ENCODE peak calls at places on chromosomes 2 and 18, in seven cellular contexts. One of them, this sample, is unnamed. For H3K27me3, the result is how much of the 10 kb centered on the place peaks cover.

GRCh38 chr2:24049485-24050021 is at the start of gene FKBP1B:
- DNase-seq in AG04450: no peak
- DNase-seq in transverse colon: peak
- DNase-seq in WERI-Rb-1: no peak
- DNase-seq in HL-60: no peak
- DNase-seq in IMR-90: peak
- DNase-seq in endothelial cell of umbilical vein: peak
- DNase-seq in this sample: peak

GRCh38 chr2:25281581-25281980 is 60.1 kb downstream of the DNMT3A start:
- DNase-seq in transverse colon: no peak
- DNase-seq in endothelial cell of umbilical vein: no peak
- DNase-seq in WERI-Rb-1: no peak
- DNase-seq in HL-60: no peak
- DNase-seq in AG04450: no peak
- DNase-seq in IMR-90: no peak
- DNase-seq in this sample: no peak

GRCh38 chr2:158772306-158773078 is 22.6 kb upstream of the DAPL1 start:
- DNase-seq in IMR-90: no peak
- DNase-seq in HL-60: no peak
- DNase-seq in endothelial cell of umbilical vein: no peak
- DNase-seq in transverse colon: no peak
- DNase-seq in AG04450: no peak
- DNase-seq in WERI-Rb-1: no peak
- DNase-seq in this sample: no peak

GRCh38 chr2:99656938-99657337 is 167.1 kb upstream of the REV1 start:
- DNase-seq in endothelial cell of umbilical vein: no peak
- DNase-seq in transverse colon: no peak
- DNase-seq in HL-60: no peak
- DNase-seq in WERI-Rb-1: peak
- DNase-seq in AG04450: no peak
- DNase-seq in IMR-90: no peak
- DNase-seq in this sample: no peak

GRCh38 chr18:24934231-24934932 is 417.6 kb downstream of the ZNF521 start:
- DNase-seq in transverse colon: no peak
- DNase-seq in AG04450: no peak
- DNase-seq in WERI-Rb-1: no peak
- DNase-seq in endothelial cell of umbilical vein: no peak
- DNase-seq in IMR-90: no peak
- DNase-seq in HL-60: no peak
- DNase-seq in this sample: no peak

GRCh38 chr18:47737198-47737830 is 193.1 kb downstream of the SMAD2 start:
- DNase-seq in AG04450: no peak
- DNase-seq in IMR-90: no peak
- DNase-seq in WERI-Rb-1: peak
- DNase-seq in endothelial cell of umbilical vein: no peak
- DNase-seq in HL-60: no peak
- DNase-seq in transverse colon: no peak
- DNase-seq in this sample: no peak

GRCh38 chr2:26629346-26629630 is 11.9 kb downstream of the CIB4 start:
- DNase-seq in WERI-Rb-1: no peak
- DNase-seq in AG04450: no peak
- DNase-seq in endothelial cell of umbilical vein: no peak
- DNase-seq in IMR-90: no peak
- DNase-seq in transverse colon: no peak
- DNase-seq in HL-60: no peak
- DNase-seq in this sample: no peak

GRCh38 chr2:30197570-30197969 is 33.8 kb upstream of the LBH start:
- DNase-seq in IMR-90: no peak
- DNase-seq in WERI-Rb-1: peak
- DNase-seq in HL-60: no peak
- DNase-seq in AG04450: no peak
- DNase-seq in endothelial cell of umbilical vein: no peak
- DNase-seq in transverse colon: no peak
- DNase-seq in this sample: no peak

GRCh38 chr2:217361491-217361890 is 501.6 kb upstream of the TNP1 start:
- DNase-seq in endothelial cell of umbilical vein: no peak
- DNase-seq in IMR-90: peak
- DNase-seq in WERI-Rb-1: no peak
- DNase-seq in transverse colon: no peak
- DNase-seq in HL-60: no peak
- DNase-seq in AG04450: no peak
- DNase-seq in this sample: no peak

GRCh38 chr2:200021449-200022114 is 66.2 kb downstream of the MAIP1 start:
- DNase-seq in HL-60: no peak
- DNase-seq in AG04450: no peak
- DNase-seq in transverse colon: no peak
- DNase-seq in WERI-Rb-1: no peak
- DNase-seq in IMR-90: no peak
- DNase-seq in endothelial cell of umbilical vein: no peak
- DNase-seq in this sample: no peak

GRCh38 chr2:134705861-134706586 is 12.8 kb downstream of the TMEM163 start:
- DNase-seq in IMR-90: no peak
- DNase-seq in WERI-Rb-1: no peak
- DNase-seq in AG04450: no peak
- DNase-seq in HL-60: no peak
- DNase-seq in endothelial cell of umbilical vein: no peak
- DNase-seq in transverse colon: no peak
- DNase-seq in this sample: no peak

GRCh38 chr2:45963816-45964215 is 312.3 kb downstream of the PRKCE start:
- DNase-seq in endothelial cell of umbilical vein: no peak
- DNase-seq in transverse colon: no peak
- DNase-seq in HL-60: no peak
- DNase-seq in WERI-Rb-1: no peak
- DNase-seq in AG04450: no peak
- DNase-seq in IMR-90: no peak
- DNase-seq in this sample: no peak

GRCh38 chr2:60925994-60926750 is 44.8 kb downstream of the REL start:
- DNase-seq in transverse colon: no peak
- DNase-seq in IMR-90: peak
- DNase-seq in WERI-Rb-1: no peak
- DNase-seq in HL-60: no peak
- DNase-seq in AG04450: peak
- DNase-seq in endothelial cell of umbilical vein: peak
- DNase-seq in this sample: no peak

GRCh38 chr18:21739604-21740473 is 753 bp upstream of the MIB1 start:
- DNase-seq in IMR-90: no peak
- DNase-seq in HL-60: peak
- DNase-seq in transverse colon: no peak
- DNase-seq in WERI-Rb-1: no peak
- DNase-seq in endothelial cell of umbilical vein: peak
- DNase-seq in AG04450: no peak
- DNase-seq in this sample: no peak

GRCh38 chr2:121539722-121540469 is 9.2 kb downstream of the RNU4ATAC start:
- DNase-seq in AG04450: no peak
- DNase-seq in HL-60: no peak
- DNase-seq in transverse colon: no peak
- DNase-seq in WERI-Rb-1: no peak
- DNase-seq in IMR-90: peak
- DNase-seq in endothelial cell of umbilical vein: no peak
- DNase-seq in this sample: no peak

GRCh38 chr18:54948350-54948837 is 10.9 kb downstream of the CCDC68 start:
- DNase-seq in IMR-90: peak
- DNase-seq in WERI-Rb-1: no peak
- DNase-seq in AG04450: no peak
- DNase-seq in endothelial cell of umbilical vein: no peak
- DNase-seq in HL-60: no peak
- DNase-seq in transverse colon: no peak
- DNase-seq in this sample: no peak

GRCh38 chr18:54949588-54949987 is 9.7 kb downstream of the CCDC68 start:
- DNase-seq in transverse colon: no peak
- DNase-seq in endothelial cell of umbilical vein: no peak
- DNase-seq in WERI-Rb-1: no peak
- DNase-seq in HL-60: no peak
- DNase-seq in IMR-90: no peak
- DNase-seq in AG04450: no peak
- DNase-seq in this sample: no peak

GRCh38 chr18:54947115-54947514 is 12.1 kb downstream of the CCDC68 start:
- DNase-seq in IMR-90: no peak
- DNase-seq in AG04450: no peak
- DNase-seq in endothelial cell of umbilical vein: peak
- DNase-seq in WERI-Rb-1: no peak
- DNase-seq in HL-60: no peak
- DNase-seq in transverse colon: peak
- DNase-seq in this sample: no peak

GRCh38 chr18:54946149-54946581 is 13.1 kb downstream of the CCDC68 start:
- DNase-seq in HL-60: peak
- DNase-seq in WERI-Rb-1: no peak
- DNase-seq in IMR-90: peak
- DNase-seq in endothelial cell of umbilical vein: peak
- DNase-seq in transverse colon: peak
- DNase-seq in AG04450: no peak
- DNase-seq in this sample: peak

DNA sequence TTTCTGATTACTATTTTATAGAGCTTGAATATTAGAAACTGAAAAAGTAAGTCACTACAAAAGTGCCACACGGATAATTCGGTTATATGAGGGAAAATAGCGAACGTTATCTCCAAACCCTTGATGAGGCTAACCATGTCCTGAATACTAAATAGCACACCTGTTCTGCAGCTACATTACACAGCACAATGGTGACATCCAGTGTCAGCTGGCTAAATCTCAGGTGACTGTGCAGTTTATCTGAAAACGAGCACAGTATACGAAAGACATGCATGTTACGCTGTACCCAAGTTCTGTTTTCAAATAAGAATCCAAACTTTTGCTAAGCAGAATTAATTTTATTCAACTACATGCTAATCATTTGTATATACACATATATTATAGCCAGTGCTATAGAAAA is 9.0 kb downstream of the CCDC68 start:
- DNase-seq in IMR-90: no peak
- DNase-seq in AG04450: no peak
- DNase-seq in transverse colon: no peak
- DNase-seq in HL-60: no peak
- DNase-seq in endothelial cell of umbilical vein: no peak
- DNase-seq in WERI-Rb-1: no peak
- DNase-seq in this sample: no peak
- TF ChIP-seq CTCF in IMR-90: no peak
- TF ChIP-seq CTCF in AG04450: no peak
- TF ChIP-seq CTCF in transverse colon: no peak
- TF ChIP-seq CTCF in HL-60: no peak
- TF ChIP-seq CTCF in endothelial cell of umbilical vein: no peak
- TF ChIP-seq CTCF in WERI-Rb-1: peak
- TF ChIP-seq CTCF in this sample: no peak

GRCh38 chr2:128314348-128315121 is 4.1 kb downstream of the HS6ST1 start:
- DNase-seq in endothelial cell of umbilical vein: no peak
- DNase-seq in transverse colon: no peak
- DNase-seq in AG04450: no peak
- DNase-seq in IMR-90: no peak
- DNase-seq in HL-60: no peak
- DNase-seq in WERI-Rb-1: no peak
- DNase-seq in this sample: no peak

GRCh38 chr2:128317186-128317897 is 1.3 kb downstream of the HS6ST1 start:
- DNase-seq in endothelial cell of umbilical vein: no peak
- DNase-seq in WERI-Rb-1: no peak
- DNase-seq in IMR-90: no peak
- DNase-seq in AG04450: no peak
- DNase-seq in transverse colon: peak
- DNase-seq in HL-60: peak
- DNase-seq in this sample: no peak

GRCh38 chr2:128315122-128315828 is 3.4 kb downstream of the HS6ST1 start:
- DNase-seq in transverse colon: no peak
- DNase-seq in WERI-Rb-1: no peak
- DNase-seq in AG04450: no peak
- DNase-seq in IMR-90: no peak
- DNase-seq in HL-60: no peak
- DNase-seq in endothelial cell of umbilical vein: no peak
- DNase-seq in this sample: no peak

GRCh38 chr2:128316777-128317185 is 1.9 kb downstream of the HS6ST1 start:
- DNase-seq in AG04450: no peak
- DNase-seq in endothelial cell of umbilical vein: no peak
- DNase-seq in IMR-90: no peak
- DNase-seq in transverse colon: no peak
- DNase-seq in WERI-Rb-1: no peak
- DNase-seq in HL-60: no peak
- DNase-seq in this sample: no peak

GRCh38 chr2:128315829-128316776 is 2.6 kb downstream of the HS6ST1 start:
- DNase-seq in HL-60: no peak
- DNase-seq in AG04450: no peak
- DNase-seq in WERI-Rb-1: no peak
- DNase-seq in endothelial cell of umbilical vein: no peak
- DNase-seq in IMR-90: peak
- DNase-seq in transverse colon: no peak
- DNase-seq in this sample: no peak
- H3K27me3 ChIP-seq in HL-60: under half
- H3K27me3 ChIP-seq in AG04450: under half
- H3K27me3 ChIP-seq in WERI-Rb-1: under half
- H3K27me3 ChIP-seq in endothelial cell of umbilical vein: under half
- H3K27me3 ChIP-seq in IMR-90: under half
- H3K27me3 ChIP-seq in transverse colon: under half
- H3K27me3 ChIP-seq in this sample: under half

DNA sequence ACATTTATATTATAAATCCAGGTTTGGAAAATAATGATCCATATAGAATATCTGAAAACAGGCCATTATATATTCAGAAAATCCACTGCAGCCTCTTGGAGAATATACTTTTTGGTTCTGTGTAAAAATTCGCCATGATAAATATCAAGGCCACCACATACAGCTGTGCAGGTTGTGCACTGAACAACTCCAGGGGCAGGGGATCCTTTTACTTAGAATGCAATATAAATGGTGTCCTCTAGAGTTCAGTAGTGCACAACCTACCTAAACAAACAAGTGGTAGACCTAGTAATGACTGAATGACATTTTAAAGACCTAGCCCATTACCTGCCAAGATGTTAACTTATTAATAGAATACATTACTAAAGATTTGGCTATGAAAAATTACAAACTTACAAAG is 22.4 kb downstream of the MOGAT1 start:
- DNase-seq in transverse colon: no peak
- DNase-seq in endothelial cell of umbilical vein: peak
- DNase-seq in IMR-90: no peak
- DNase-seq in HL-60: no peak
- DNase-seq in AG04450: no peak
- DNase-seq in WERI-Rb-1: no peak
- DNase-seq in this sample: no peak
- TF ChIP-seq CTCF in transverse colon: no peak
- TF ChIP-seq CTCF in endothelial cell of umbilical vein: no peak
- TF ChIP-seq CTCF in IMR-90: peak
- TF ChIP-seq CTCF in HL-60: peak
- TF ChIP-seq CTCF in AG04450: peak
- TF ChIP-seq CTCF in WERI-Rb-1: peak
- TF ChIP-seq CTCF in this sample: peak

DNA sequence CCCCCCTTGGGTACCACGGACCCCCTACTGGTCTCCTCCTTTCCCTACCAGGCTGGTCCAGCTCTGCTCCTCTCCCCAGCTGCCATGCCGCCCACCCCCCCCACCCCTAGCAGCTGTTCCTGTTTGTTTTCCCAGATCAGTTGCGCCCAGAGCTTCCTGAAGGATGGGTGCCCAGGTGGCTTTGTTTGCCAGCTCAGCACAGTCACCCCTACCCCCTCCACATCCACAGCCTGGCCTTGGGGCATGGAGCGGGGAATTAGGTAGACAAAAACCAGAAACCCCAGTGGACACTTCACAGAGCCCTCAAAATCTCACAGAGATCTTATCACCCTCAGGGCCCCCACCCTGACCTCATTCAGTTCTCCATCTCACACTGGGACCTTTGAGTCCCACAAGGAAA is 3.7 kb upstream of the CRYBA2 start:
- DNase-seq in AG04450: no peak
- DNase-seq in transverse colon: no peak
- DNase-seq in WERI-Rb-1: no peak
- DNase-seq in IMR-90: no peak
- DNase-seq in HL-60: no peak
- DNase-seq in endothelial cell of umbilical vein: no peak
- DNase-seq in this sample: no peak
- H3K27me3 ChIP-seq in AG04450: half or more
- H3K27me3 ChIP-seq in transverse colon: half or more
- H3K27me3 ChIP-seq in WERI-Rb-1: under half
- H3K27me3 ChIP-seq in IMR-90: half or more
- H3K27me3 ChIP-seq in HL-60: half or more
- H3K27me3 ChIP-seq in endothelial cell of umbilical vein: half or more
- H3K27me3 ChIP-seq in this sample: half or more

This sample was measured in brain microvascular endothelial cell.